ENCODE peak calls at places on chromosomes 6 and 20, in nine cellular contexts. N is activated naive CD8-positive, alpha-beta T cell treated with anti-CD3 and anti-CD28 coated beads, Interleukin-2, amount 50 U/mL, for 24 hours; D is anterior cingulate cortex; T is kidney tubule cell; P is Peyer's patch; M is renal cortical epithelial cell; V is NCI-H1436; O is T-helper 22 cell; Y is ELF-1. S is an unnamed sample.

GRCh38 chr20:11059659-11060058 is 385.9 kb upstream of the JAG1 start:
- DNase-seq in N (no peak), D (no peak), T (no peak), P (no peak), M (no peak), V (no peak), O (no peak), Y (no peak), S (no peak)

GRCh38 chr6:14474816-14475215 is 357.2 kb downstream of the CD83 start:
- DNase-seq in N (no peak), D (no peak), T (peak; percentile 14), P (no peak), M (no peak), V (no peak), O (no peak), Y (peak; percentile 12), S (no peak)

GRCh38 chr20:20076297-20077065 is 24.1 kb downstream of the CFAP61 start:
- DNase-seq in N (no peak), D (peak; percentile 82), T (peak; percentile 29), P (no peak), M (peak; percentile 29), V (no peak), O (no peak), Y (no peak), S (peak; percentile 72)

GRCh38 chr6:153781306-153781705 is 257.7 kb upstream of the OPRM1 start:
- DNase-seq in N (no peak), D (no peak), T (no peak), P (no peak), M (no peak), V (no peak), O (no peak), Y (no peak), S (no peak)

GRCh38 chr20:50405235-50405914 is 104.8 kb upstream of the PTPN1 start:
- DNase-seq in N (no peak), D (no peak), T (no peak), P (no peak), M (no peak), V (no peak), O (no peak), Y (no peak), S (no peak)

GRCh38 chr20:45944151-45944964 is 9.9 kb downstream of the PCIF1 start:
- DNase-seq in N (no peak), D (no peak), T (peak; percentile 60), P (no peak), M (peak; percentile 66), V (no peak), O (no peak), Y (no peak), S (no peak)

GRCh38 chr6:166341915-166342292 is 441 bp downstream of the SFT2D1 start:
- DNase-seq in N (peak; percentile 22), D (no peak), T (no peak), P (no peak), M (no peak), V (no peak), O (no peak), Y (no peak), S (no peak)

GRCh38 chr6:37324131-37325033 is 29.4 kb upstream of the RNF8 start:
- DNase-seq in N (peak; percentile 14), D (no peak), T (peak; percentile 84), P (peak; percentile 56), M (peak; percentile 35), V (no peak), O (no peak), Y (no peak), S (no peak)

GRCh38 chr20:11569163-11569562 is 348.5 kb upstream of the BTBD3 start:
- DNase-seq in N (no peak), D (no peak), T (no peak), P (no peak), M (no peak), V (peak; percentile 36), O (no peak), Y (peak; percentile 43), S (no peak)

GRCh38 chr6:119142051-119142450 is 63.6 kb upstream of the FAM184A start:
- DNase-seq in N (no peak), D (no peak), T (no peak), P (no peak), M (no peak), V (no peak), O (no peak), Y (no peak), S (no peak)

GRCh38 chr6:133132092-133132491 is 109.1 kb upstream of the EYA4 start:
- DNase-seq in N (no peak), D (no peak), T (no peak), P (no peak), M (peak; percentile 27), V (peak; percentile 29), O (no peak), Y (no peak), S (no peak)

GRCh38 chr6:127918506-127919427 is 17.9 kb upstream of the THEMIS start:
- DNase-seq in N (no peak), D (no peak), T (no peak), P (no peak), M (no peak), V (no peak), O (no peak), Y (no peak), S (no peak)

GRCh38 chr20:50050660-50051308 is 62.2 kb downstream of the UBE2V1 start:
- DNase-seq in N (no peak), D (no peak), T (no peak), P (no peak), M (no peak), V (no peak), O (no peak), Y (peak; percentile 60), S (no peak)

GRCh38 chr6:36383608-36384007 is 3.9 kb downstream of the ETV7 start:
- DNase-seq in N (no peak), D (no peak), T (no peak), P (no peak), M (no peak), V (no peak), O (no peak), Y (no peak), S (no peak)

GRCh38 chr6:129889580-129889979 is 28.5 kb upstream of the TMEM244 start:
- DNase-seq in N (no peak), D (no peak), T (peak; percentile 70), P (no peak), M (peak; percentile 58), V (no peak), O (no peak), Y (no peak), S (no peak)

GRCh38 chr20:63508072-63508768 is 9.3 kb upstream of the EEF1A2 start:
- DNase-seq in N (no peak), D (no peak), T (no peak), P (no peak), M (no peak), V (peak; percentile 63), O (no peak), Y (no peak), S (no peak)

GRCh38 chr20:49541733-49542513 is 26.0 kb downstream of the PTGIS start:
- DNase-seq in N (peak; percentile 75), D (peak; percentile 10), T (peak; percentile 70), P (peak; percentile 85), M (peak; percentile 50), V (peak; percentile 45), O (no peak), Y (peak; percentile 88), S (peak; percentile 5)

GRCh38 chr6:18579869-18580268 is 192.7 kb downstream of the RNF144B start:
- DNase-seq in N (no peak), D (no peak), T (no peak), P (no peak), M (no peak), V (no peak), O (no peak), Y (no peak), S (no peak)

GRCh38 chr20:56924976-56925695 is 296.0 kb downstream of the TFAP2C start:
- DNase-seq in N (no peak), D (peak; percentile 53), T (no peak), P (no peak), M (no peak), V (no peak), O (no peak), Y (peak; percentile 99), S (no peak)

GRCh38 chr6:148878683-148879082 is 131.9 kb downstream of the UST start:
- DNase-seq in N (no peak), D (no peak), T (no peak), P (no peak), M (no peak), V (no peak), O (no peak), Y (no peak), S (no peak)

GRCh38 chr6:106477158-106477557 is 116.6 kb downstream of the CRYBG1 start:
- DNase-seq in N (no peak), D (no peak), T (no peak), P (no peak), M (peak; percentile 36), V (no peak), O (no peak), Y (no peak), S (no peak)

GRCh38 chr20:4891364-4891763 is 109.9 kb downstream of the SLC23A2 start:
- DNase-seq in N (no peak), D (no peak), T (no peak), P (no peak), M (no peak), V (no peak), O (no peak), Y (no peak), S (no peak)

GRCh38 chr6:33433560-33434191 is 13.8 kb downstream of the SYNGAP1 start:
- DNase-seq in N (no peak), D (no peak), T (no peak), P (no peak), M (no peak), V (no peak), O (no peak), Y (peak; percentile 27), S (no peak)

GRCh38 chr6:30793521-30794194 is 49.3 kb upstream of the IER3 start:
- DNase-seq in N (no peak), D (no peak), T (no peak), P (no peak), M (no peak), V (no peak), O (no peak), Y (no peak), S (no peak)

GRCh38 chr6:53070808-53071207 is 5.6 kb downstream of the FBXO9 start:
- DNase-seq in N (no peak), D (no peak), T (no peak), P (no peak), M (no peak), V (no peak), O (no peak), Y (no peak), S (no peak)

GRCh38 chr6:49406241-49406970 is 56.6 kb downstream of the MMUT start:
- DNase-seq in N (no peak), D (no peak), T (peak; percentile 14), P (no peak), M (no peak), V (peak; percentile 12), O (no peak), Y (no peak), S (no peak)

GRCh38 chr6:50128420-50129005 is 78.8 kb upstream of the DEFB112 start:
- DNase-seq in N (no peak), D (no peak), T (peak; percentile 29), P (no peak), M (peak; percentile 39), V (peak; percentile 3), O (no peak), Y (no peak), S (no peak)